ENCODE peak calls at places on chromosomes 6 and 20, in six cellular contexts. Y, Z, E, G, S and R are unnamed samples.

GRCh38 chr6:37673436-37673835 is 24.2 kb downstream of the MDGA1 start:
- DNase-seq in E (no peak), S (no peak), G (no peak), Z (no peak), Y (no peak), R (no peak)

GRCh38 chr20:45523833-45524232 is 8.4 kb upstream of the SPINT3 start:
- DNase-seq in Y (no peak), S (no peak), E (no peak), G (no peak), Z (no peak), R (no peak)

GRCh38 chr20:48716086-48716485 is 111.7 kb downstream of the PREX1 start:
- DNase-seq in Y (no peak), G (no peak), Z (no peak), S (no peak), E (no peak), R (no peak)

GRCh38 chr6:150928882-150929281 is 63.4 kb downstream of the MTHFD1L start:
- DNase-seq in S (no peak), Y (no peak), Z (no peak), G (no peak), E (no peak), R (no peak)

GRCh38 chr6:20129290-20130088 is 82.8 kb downstream of the MBOAT1 start:
- DNase-seq in S (no peak), E (no peak), Y (no peak), Z (no peak), G (no peak), R (no peak)

GRCh38 chr6:131084982-131085381 is 21.9 kb upstream of the EPB41L2 start:
- DNase-seq in G (no peak), E (no peak), Z (peak; percentile 49), S (no peak), Y (no peak), R (no peak)

GRCh38 chr20:43727980-43728590 is 1.3 kb upstream of the GTSF1L start:
- DNase-seq in Z (peak; percentile 52), G (peak; percentile 58), S (no peak), Y (no peak), E (no peak), R (no peak)

GRCh38 chr20:17841751-17842191 is 126.8 kb downstream of the SNX5 start:
- DNase-seq in E (no peak), G (no peak), Z (no peak), Y (no peak), S (no peak), R (no peak)

GRCh38 chr20:14232650-14233049 is 104.8 kb downstream of the FLRT3 start:
- DNase-seq in E (no peak), S (no peak), Y (no peak), G (peak; percentile 33), Z (no peak), R (no peak)

GRCh38 chr20:16810216-16810615 is 62.1 kb downstream of the OTOR start:
- DNase-seq in Z (no peak), Y (no peak), E (no peak), G (no peak), S (no peak), R (no peak)

GRCh38 chr6:46014511-46015118 is 1.0 kb downstream of the CLIC5 start:
- DNase-seq in S (no peak), Z (no peak), Y (no peak), E (no peak), G (no peak), R (peak; percentile 52)

GRCh38 chr20:37567671-37568588 is 40.3 kb upstream of the BLCAP start:
- DNase-seq in G (no peak), Z (no peak), S (no peak), Y (no peak), E (no peak), R (no peak)

GRCh38 chr20:19888269-19888669 is 128.9 kb upstream of the NAA20 start:
- DNase-seq in Y (no peak), E (no peak), Z (no peak), G (no peak), S (no peak), R (no peak)

GRCh38 chr6:42038811-42039408 is 11.4 kb upstream of the TAF8 start:
- DNase-seq in G (no peak), E (no peak), Y (no peak), S (no peak), Z (no peak), R (no peak)
- TF ChIP-seq GABPA in G (no peak), E (no peak), Y (no peak), S (no peak), Z (no peak), R (no peak)

GRCh38 chr20:54260116-54260515 is 52.2 kb downstream of the PFDN4 start:
- DNase-seq in E (no peak), S (no peak), Y (no peak), Z (no peak), G (no peak), R (no peak)
- TF ChIP-seq GABPA in E (no peak), S (no peak), Y (no peak), Z (no peak), G (no peak), R (no peak)

DNA sequence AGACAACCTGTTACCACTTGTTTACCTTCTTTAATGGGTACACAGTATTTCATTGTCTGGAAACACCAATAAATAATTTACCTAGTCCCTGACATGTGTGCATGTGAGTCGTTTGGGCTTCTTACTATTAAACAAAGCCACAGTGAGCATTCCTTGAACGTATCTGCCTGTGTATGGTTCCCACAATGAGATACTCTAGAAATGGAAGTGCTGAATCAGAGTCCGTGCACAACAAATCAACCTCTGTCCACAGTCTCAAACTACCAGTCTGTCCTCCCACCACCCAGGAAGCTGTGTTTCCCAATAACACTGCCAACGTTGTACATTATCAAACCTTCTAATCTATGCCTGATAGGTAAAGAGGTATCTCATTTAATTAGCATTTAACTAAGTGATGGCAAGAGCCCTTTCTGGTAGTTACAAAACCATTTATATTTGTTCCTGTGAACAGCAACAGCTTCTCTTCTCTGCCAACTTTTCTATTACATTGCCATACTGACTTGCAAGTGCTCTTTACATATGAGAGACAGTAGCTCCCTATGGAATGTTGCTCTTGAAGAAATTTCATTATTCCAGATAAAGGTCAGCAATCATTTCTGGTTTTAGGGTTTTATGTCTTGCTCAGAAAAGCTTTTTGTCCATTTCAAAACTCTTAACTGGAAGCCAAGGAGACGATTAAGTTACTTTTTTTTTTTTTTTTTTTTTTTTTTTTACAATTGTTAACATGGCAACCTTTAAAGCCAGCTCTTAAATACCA is 14.7 kb downstream of the JAG1 start:
- DNase-seq in Y (no peak), E (no peak), Z (no peak), G (no peak), S (no peak), R (no peak)
- TF ChIP-seq GABPA in Y (no peak), E (no peak), Z (no peak), G (no peak), S (no peak), R (no peak)

DNA sequence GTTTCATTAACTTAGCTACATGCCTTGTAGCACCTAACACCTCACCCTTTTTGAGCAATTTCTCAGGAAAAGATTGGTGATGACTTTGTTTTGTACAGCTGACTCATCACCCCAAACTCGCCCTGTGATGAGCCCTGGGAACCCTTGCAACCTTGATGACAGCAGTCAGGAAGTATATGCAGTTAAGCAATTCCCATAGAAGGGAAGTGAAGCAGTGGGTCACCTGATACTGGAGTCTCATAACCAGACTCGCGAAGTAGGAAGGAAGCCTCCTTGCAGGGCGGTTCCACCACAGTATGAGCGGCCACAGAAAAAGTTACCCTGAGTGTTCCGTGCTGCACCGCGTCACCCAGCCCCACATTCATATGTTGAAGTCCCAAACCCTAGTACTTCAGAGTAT is 82.0 kb upstream of the EDN1 start:
- DNase-seq in Y (no peak), G (no peak), Z (no peak), S (no peak), E (peak; percentile 97), R (no peak)
- TF ChIP-seq GABPA in Y (no peak), G (no peak), Z (no peak), S (peak; percentile 17), E (no peak), R (no peak)

GRCh38 chr20:24784607-24785006 is 164.5 kb upstream of the CST7 start:
- DNase-seq in G (no peak), E (no peak), Z (no peak), Y (no peak), S (no peak), R (no peak)

GRCh38 chr20:24786646-24787045 is 162.4 kb upstream of the CST7 start:
- DNase-seq in Z (no peak), S (no peak), G (no peak), Y (no peak), E (no peak), R (no peak)

GRCh38 chr20:24783631-24784492 is 165.2 kb upstream of the CST7 start:
- DNase-seq in E (no peak), Y (no peak), Z (peak; percentile 36), G (peak; percentile 20), S (no peak), R (no peak)

GRCh38 chr20:24786096-24786495 is 163.0 kb upstream of the CST7 start:
- DNase-seq in S (no peak), E (no peak), G (no peak), Z (no peak), Y (no peak), R (no peak)

GRCh38 chr20:24785141-24785924 is 163.7 kb upstream of the CST7 start:
- DNase-seq in Z (no peak), G (no peak), Y (no peak), E (no peak), S (no peak), R (no peak)
- TF ChIP-seq GABPA in Z (no peak), G (no peak), Y (no peak), E (no peak), S (no peak), R (no peak)

GRCh38 chr6:116536216-116536621 is 9.3 kb downstream of the TRAPPC3L start:
- DNase-seq in E (peak; percentile 17), S (peak; percentile 45), Y (peak; percentile 34), G (no peak), Z (peak; percentile 73), R (no peak)
- TF ChIP-seq GABPA in E (no peak), S (no peak), Y (no peak), G (no peak), Z (no peak), R (no peak)

GRCh38 chr6:116840091-116840490 is 11.2 kb upstream of the GPRC6A start:
- DNase-seq in Z (no peak), S (peak; percentile 11), G (no peak), E (peak; percentile 6), Y (no peak), R (no peak)
- TF ChIP-seq GABPA in Z (no peak), S (no peak), G (no peak), E (no peak), Y (no peak), R (no peak)

GRCh38 chr6:25694366-25694765 is 42.4 kb downstream of the SCGN start:
- DNase-seq in Z (no peak), G (no peak), S (no peak), Y (no peak), E (no peak), R (no peak)
- TF ChIP-seq GABPA in Z (no peak), G (no peak), S (no peak), Y (no peak), E (no peak), R (no peak)

GRCh38 chr6:3664641-3665041 is 86.9 kb downstream of the PXDC1 start:
- DNase-seq in S (no peak), G (no peak), E (no peak), Z (no peak), Y (no peak), R (no peak)
- TF ChIP-seq GABPA in S (no peak), G (no peak), E (no peak), Z (no peak), Y (no peak), R (no peak)